ENCODE peak calls at places on chromosomes 2 and 18, in four cellular contexts. L is IMR-90, X is left ventricle myocardium inferior, C is dorsolateral prefrontal cortex. O is an unnamed sample.

GRCh38 chr2:134122610-134123009 is 131.3 kb upstream of the MGAT5 start:
- DNase-seq in L (no peak), X (no peak), C (no peak), O (no peak)

GRCh38 chr2:125658583-125658982 is 997.4 kb upstream of the GYPC start:
- DNase-seq in L (no peak), X (no peak), C (no peak), O (no peak)

GRCh38 chr2:208311321-208311720 is 45.3 kb downstream of the PIKFYVE start:
- DNase-seq in L (no peak), X (no peak), C (no peak), O (no peak)

GRCh38 chr18:79401494-79402208 is 5.9 kb downstream of the NFATC1 start:
- DNase-seq in L (no peak), X (peak; percentile 10), C (no peak), O (no peak)

GRCh38 chr18:67600181-67600631 is 83.7 kb upstream of the DSEL start:
- DNase-seq in L (peak; percentile 91), X (no peak), C (no peak), O (no peak)

GRCh38 chr2:215422676-215423075 is 13.2 kb downstream of the FN1 start:
- DNase-seq in L (no peak), X (no peak), C (no peak), O (no peak)

GRCh38 chr2:85496481-85496880 is 42.5 kb upstream of the MAT2A start:
- DNase-seq in L (no peak), X (no peak), C (no peak), O (no peak)

GRCh38 chr2:55163258-55163657 is 68.8 kb downstream of the CLHC1 start:
- DNase-seq in L (peak; percentile 71), X (no peak), C (no peak), O (no peak)

GRCh38 chr2:152354069-152354755 is 19.2 kb downstream of the FMNL2 start:
- DNase-seq in L (no peak), X (no peak), C (no peak), O (no peak)

GRCh38 chr2:200765139-200765951 is 46.4 kb upstream of the BZW1 start:
- DNase-seq in L (peak; percentile 98), X (no peak), C (no peak), O (no peak)

GRCh38 chr2:231794383-231794782 is 8.1 kb downstream of the COPS7B start:
- DNase-seq in L (no peak), X (no peak), C (no peak), O (no peak)

DNA sequence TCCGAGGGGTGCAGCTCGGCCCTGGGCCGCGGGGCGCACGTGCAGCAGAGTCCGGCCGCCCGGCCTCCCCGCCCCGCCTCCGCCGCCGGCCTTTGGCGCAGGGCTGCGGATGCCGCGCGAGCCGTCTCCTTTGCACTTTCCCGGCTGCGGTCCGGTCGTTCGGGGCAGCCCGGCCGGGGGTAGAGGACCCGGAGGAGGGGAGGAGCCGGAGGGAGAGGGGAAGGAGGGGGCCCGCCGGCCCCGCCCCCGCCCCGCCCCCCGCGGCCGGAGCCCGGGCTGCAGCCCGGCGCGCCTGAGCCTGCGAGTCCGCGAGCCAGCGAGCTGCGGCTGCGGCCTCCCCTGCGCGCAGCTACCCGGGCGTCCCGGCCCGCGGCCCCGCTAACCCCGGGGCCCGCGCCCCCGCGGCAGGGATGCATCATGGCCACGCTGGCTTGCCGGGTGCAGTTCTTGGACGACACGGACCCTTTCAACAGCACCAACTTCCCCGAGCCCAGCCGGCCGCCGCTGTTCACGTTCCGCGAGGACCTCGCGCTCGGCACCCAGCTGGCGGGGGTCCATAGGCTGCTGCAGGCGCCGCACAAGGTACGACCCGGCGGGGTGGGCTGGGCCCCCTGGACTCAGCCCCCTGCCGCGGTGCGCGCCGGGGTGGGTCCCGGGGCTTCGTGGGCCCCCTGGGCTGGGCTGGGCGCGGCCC is at the start of gene FHOD3:
- DNase-seq in L (peak; percentile 49), X (peak; percentile 69), C (no peak), O (no peak)
- H3K27me3 ChIP-seq in L (no peaks in the 10 kb centered on the region), X (peaks cover 44% of the 10 kb centered on the region), C (no peaks in the 10 kb centered on the region), O (peaks cover 79% of the 10 kb centered on the region)

DNA sequence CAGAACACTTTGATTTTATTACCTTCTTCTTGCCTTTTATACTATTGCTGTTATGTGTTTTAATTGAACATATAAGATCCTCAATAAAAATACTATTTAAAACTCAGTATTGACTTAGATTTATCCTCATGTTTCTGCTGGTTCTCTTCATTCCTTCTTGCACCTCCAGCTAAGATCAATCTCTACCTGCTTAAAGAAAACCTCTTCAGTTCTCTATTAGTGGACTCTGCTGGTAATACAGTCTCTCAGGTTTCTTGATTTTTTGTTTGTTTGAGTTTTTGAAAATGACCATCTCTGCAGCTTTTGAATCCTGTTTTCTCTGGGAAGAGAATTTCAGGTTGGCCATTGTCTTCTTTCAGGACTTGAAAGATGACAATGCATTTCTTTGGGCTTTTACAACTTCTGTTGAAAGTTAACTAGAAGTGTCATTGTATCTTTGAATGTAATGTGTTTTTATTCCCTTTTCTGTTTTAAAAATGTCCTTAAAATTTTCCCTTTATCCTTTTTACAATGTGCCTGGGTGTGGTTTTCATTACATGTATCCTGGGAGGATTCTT is 29.8 kb upstream of the TMEM131 start:
- DNase-seq in L (no peak), X (no peak), C (no peak), O (no peak)
- TF ChIP-seq CTCF in L (no peak), X (no peak), C (no peak), O (no peak)

GRCh38 chr2:66865161-66865560 is 430.2 kb downstream of the MEIS1 start:
- DNase-seq in L (peak; percentile 61), X (no peak), C (no peak), O (no peak)

GRCh38 chr2:66867038-66867380 is 432.1 kb downstream of the MEIS1 start:
- DNase-seq in L (no peak), X (no peak), C (no peak), O (no peak)

GRCh38 chr2:66866331-66867037 is 431.6 kb downstream of the MEIS1 start:
- DNase-seq in L (no peak), X (no peak), C (no peak), O (no peak)

GRCh38 chr2:66862871-66863650 is 428.1 kb downstream of the MEIS1 start:
- DNase-seq in L (peak; percentile 90), X (no peak), C (no peak), O (no peak)
- H3K27ac ChIP-seq in L (peak overlapping the region; percentile 99), X (peak overlapping the region; percentile 2), C (no peak overlapping the region), O (no peak overlapping the region)

DNA sequence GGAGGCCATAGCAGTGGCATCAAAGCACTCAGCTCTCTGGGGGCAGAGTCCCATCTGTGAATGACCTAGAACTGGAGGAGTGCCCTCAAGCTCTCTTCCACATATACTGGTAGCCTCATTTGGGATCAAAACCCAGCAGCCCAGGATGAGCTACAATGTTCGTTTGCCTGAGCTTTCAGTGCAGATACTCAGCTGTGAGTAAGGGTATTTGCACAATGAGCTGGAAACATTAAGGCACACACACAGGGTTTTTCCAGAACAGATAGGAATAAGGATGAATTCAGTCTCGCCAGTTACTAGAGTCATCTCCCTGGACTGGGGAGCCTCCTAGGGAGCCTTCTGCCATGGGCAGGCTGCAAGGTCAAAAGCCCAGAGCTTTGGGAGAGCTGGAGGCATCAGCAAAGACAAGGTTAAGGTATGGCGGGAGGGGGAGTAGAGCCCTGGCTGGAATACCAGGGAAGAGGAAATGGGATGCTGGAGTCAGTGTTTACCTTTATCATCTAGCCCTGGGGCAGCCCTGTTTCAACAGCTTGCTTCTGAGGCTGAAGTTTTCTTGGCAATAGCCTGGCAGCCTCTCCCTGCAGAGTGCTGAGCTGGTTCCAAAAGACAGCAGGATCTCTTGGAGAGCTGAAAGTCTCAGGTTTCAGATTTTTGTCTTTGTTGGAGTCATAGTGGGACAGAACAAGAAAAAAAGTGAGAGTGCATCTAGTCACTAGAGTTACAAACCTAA is 187.7 kb downstream of the LOXHD1 start:
- DNase-seq in L (no peak), X (no peak), C (no peak), O (no peak)
- H3K27me3 ChIP-seq in L (no peaks in the 10 kb centered on the region), X (no peaks in the 10 kb centered on the region), C (no peaks in the 10 kb centered on the region), O (no peaks in the 10 kb centered on the region)

GRCh38 chr2:65033178-65033577 is 23.0 kb upstream of the CEP68 start:
- DNase-seq in L (no peak), X (no peak), C (no peak), O (no peak)
- TF ChIP-seq CTCF in L (peak; percentile 10), X (peak; percentile 23), C (peak; percentile 27), O (no peak)

GRCh38 chr18:26089247-26090129 is 925 bp downstream of the SS18 start:
- DNase-seq in L (peak; percentile 49), X (no peak), C (peak; percentile 13), O (no peak)

GRCh38 chr18:26086959-26087358 is 3.5 kb downstream of the SS18 start:
- DNase-seq in L (no peak), X (no peak), C (no peak), O (no peak)

GRCh38 chr18:26090130-26091046 is at the start of gene SS18:
- DNase-seq in L (peak; percentile 93), X (peak; percentile 95), C (peak; percentile 86), O (peak; percentile 76)

GRCh38 chr18:26091047-26091630 is 726 bp upstream of the SS18 start:
- DNase-seq in L (no peak), X (peak; percentile 64), C (no peak), O (no peak)

GRCh38 chr18:26088482-26088881 is 1.9 kb downstream of the SS18 start:
- DNase-seq in L (no peak), X (no peak), C (no peak), O (no peak)
- H3K27ac ChIP-seq in L (no peak overlapping the region), X (no peak overlapping the region), C (peak overlapping the region; percentile 99), O (no peak overlapping the region)

GRCh38 chr2:209766613-209767012 is 5.0 kb upstream of the UNC80 start:
- DNase-seq in L (no peak), X (no peak), C (no peak), O (no peak)

GRCh38 chr2:209763106-209763505 is 8.5 kb upstream of the UNC80 start:
- DNase-seq in L (no peak), X (no peak), C (no peak), O (no peak)

GRCh38 chr2:209757200-209757599 is 14.4 kb upstream of the UNC80 start:
- DNase-seq in L (no peak), X (no peak), C (no peak), O (no peak)

GRCh38 chr2:209767316-209767715 is 4.3 kb upstream of the UNC80 start:
- DNase-seq in L (no peak), X (no peak), C (no peak), O (no peak)

DNA sequence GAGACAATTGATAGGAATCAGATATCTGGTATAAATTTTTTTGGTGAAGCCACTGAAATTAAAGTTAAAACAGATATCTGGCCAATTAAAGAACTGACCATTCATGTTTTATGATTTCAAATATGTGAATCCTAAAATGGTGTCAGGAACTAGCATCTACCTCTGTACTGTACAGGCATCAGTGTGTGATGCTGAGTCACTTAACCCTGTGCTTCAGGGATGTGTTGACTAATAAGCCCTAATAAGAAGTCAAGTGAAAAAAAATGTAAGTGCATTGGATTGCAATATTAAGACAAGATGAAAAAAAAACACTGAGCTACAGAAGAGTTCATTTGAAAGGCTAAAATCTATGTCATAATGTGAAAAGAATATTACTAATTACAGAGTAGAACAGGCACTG is 9.1 kb upstream of the UNC80 start:
- DNase-seq in L (no peak), X (no peak), C (no peak), O (no peak)
- H3K27me3 ChIP-seq in L (no peaks in the 10 kb centered on the region), X (no peaks in the 10 kb centered on the region), C (no peaks in the 10 kb centered on the region), O (no peaks in the 10 kb centered on the region)

GRCh38 chr2:80499095-80499494 is 194.5 kb upstream of the LRRTM1 start:
- DNase-seq in L (peak; percentile 65), X (no peak), C (peak; percentile 84), O (no peak)
- TF ChIP-seq CTCF in L (peak; percentile 78), X (peak; percentile 78), C (peak; percentile 78), O (no peak)